ENCODE peak calls at places on chromosomes 7 and 10, in five cellular contexts. D is K562, O is SK-N-SH, S is GM12878, R is HepG2. F is an unnamed sample.

GRCh38 chr7:131087756-131088658 is 239.7 kb upstream of the MKLN1 start:
- DNase-seq in D (no peak), O (no peak), S (no peak), R (peak), F (no peak)

GRCh38 chr7:34758111-34758601 is 100.1 kb downstream of the NPSR1 start:
- DNase-seq in D (no peak), O (no peak), S (no peak), R (peak), F (no peak)

GRCh38 chr7:108455524-108455832 is 758 bp downstream of the NRCAM start:
- DNase-seq in D (no peak), O (no peak), S (no peak), R (no peak), F (no peak)

GRCh38 chr10:132155723-132156381 is 30.9 kb upstream of the DPYSL4 start:
- DNase-seq in D (no peak), O (no peak), S (no peak), R (no peak), F (no peak)

GRCh38 chr10:125407000-125407502 is 246.7 kb upstream of the CTBP2 start:
- DNase-seq in D (no peak), O (no peak), S (no peak), R (no peak), F (no peak)

GRCh38 chr7:51426163-51426562 is 109.6 kb upstream of the COBL start:
- DNase-seq in D (no peak), O (no peak), S (no peak), R (no peak), F (no peak)

GRCh38 chr7:44568771-44569560 is 4.7 kb downstream of the DDX56 start:
- DNase-seq in D (peak), O (no peak), S (no peak), R (no peak), F (no peak)

GRCh38 chr7:17242504-17242903 is 55.9 kb upstream of the AHR start:
- DNase-seq in D (no peak), O (no peak), S (no peak), R (no peak), F (no peak)

GRCh38 chr10:510415-510881 is 179.0 kb downstream of the DIP2C start:
- DNase-seq in D (no peak), O (no peak), S (no peak), R (no peak), F (no peak)

GRCh38 chr10:123241391-123242141 is 87.4 kb downstream of the BUB3 start:
- DNase-seq in D (no peak), O (no peak), S (no peak), R (peak), F (no peak)

GRCh38 chr10:11163990-11164805 is 146.5 kb downstream of the CELF2 start:
- DNase-seq in D (no peak), O (no peak), S (no peak), R (no peak), F (peak)

GRCh38 chr7:21361413-21362130 is 66.3 kb upstream of the SP4 start:
- DNase-seq in D (no peak), O (no peak), S (no peak), R (peak), F (no peak)

GRCh38 chr7:6478186-6478585 is 30.4 kb upstream of the DAGLB start:
- DNase-seq in D (no peak), O (no peak), S (no peak), R (no peak), F (no peak)

GRCh38 chr7:6479067-6479466 is 31.3 kb upstream of the DAGLB start:
- DNase-seq in D (no peak), O (no peak), S (no peak), R (no peak), F (no peak)

GRCh38 chr7:6475433-6476186 is 27.9 kb upstream of the DAGLB start:
- DNase-seq in D (no peak), O (no peak), S (no peak), R (no peak), F (no peak)

GRCh38 chr7:6480323-6480660 is 32.5 kb upstream of the DAGLB start:
- DNase-seq in D (no peak), O (no peak), S (no peak), R (no peak), F (no peak)

GRCh38 chr7:6476596-6477374 is 29.0 kb upstream of the DAGLB start:
- DNase-seq in D (no peak), O (no peak), S (no peak), R (no peak), F (no peak)
- TF ChIP-seq CHD2 in D (no peak), O (no peak), S (no peak), R (no peak), F (no peak)

GRCh38 chr10:49605939-49606509 is 4.1 kb upstream of the SLC18A3 start:
- DNase-seq in D (no peak), O (no peak), S (no peak), R (no peak), F (no peak)
- TF ChIP-seq JUND in D (no peak), O (no peak), S (no peak), R (no peak), F (no peak)

GRCh38 chr10:60955957-60956425 is 12.0 kb upstream of the RHOBTB1 start:
- DNase-seq in D (no peak), O (no peak), S (no peak), R (peak), F (no peak)
- TF ChIP-seq CHD2 in D (no peak), O (no peak), S (no peak), R (no peak), F (no peak)

GRCh38 chr7:81180573-81180972 is 261.7 kb upstream of the SEMA3C start:
- DNase-seq in D (no peak), O (no peak), S (no peak), R (no peak), F (no peak)

GRCh38 chr7:81186691-81187090 is 267.8 kb upstream of the SEMA3C start:
- DNase-seq in D (no peak), O (no peak), S (no peak), R (no peak), F (no peak)

GRCh38 chr7:81183326-81183725 is 264.5 kb upstream of the SEMA3C start:
- DNase-seq in D (no peak), O (no peak), S (no peak), R (no peak), F (no peak)

GRCh38 chr7:81185072-81185471 is 266.2 kb upstream of the SEMA3C start:
- DNase-seq in D (no peak), O (no peak), S (no peak), R (no peak), F (no peak)

GRCh38 chr7:81181066-81181465 is 262.2 kb upstream of the SEMA3C start:
- DNase-seq in D (no peak), O (no peak), S (no peak), R (no peak), F (no peak)
- TF ChIP-seq JUND in D (no peak), O (no peak), S (no peak), R (no peak), F (no peak)

DNA sequence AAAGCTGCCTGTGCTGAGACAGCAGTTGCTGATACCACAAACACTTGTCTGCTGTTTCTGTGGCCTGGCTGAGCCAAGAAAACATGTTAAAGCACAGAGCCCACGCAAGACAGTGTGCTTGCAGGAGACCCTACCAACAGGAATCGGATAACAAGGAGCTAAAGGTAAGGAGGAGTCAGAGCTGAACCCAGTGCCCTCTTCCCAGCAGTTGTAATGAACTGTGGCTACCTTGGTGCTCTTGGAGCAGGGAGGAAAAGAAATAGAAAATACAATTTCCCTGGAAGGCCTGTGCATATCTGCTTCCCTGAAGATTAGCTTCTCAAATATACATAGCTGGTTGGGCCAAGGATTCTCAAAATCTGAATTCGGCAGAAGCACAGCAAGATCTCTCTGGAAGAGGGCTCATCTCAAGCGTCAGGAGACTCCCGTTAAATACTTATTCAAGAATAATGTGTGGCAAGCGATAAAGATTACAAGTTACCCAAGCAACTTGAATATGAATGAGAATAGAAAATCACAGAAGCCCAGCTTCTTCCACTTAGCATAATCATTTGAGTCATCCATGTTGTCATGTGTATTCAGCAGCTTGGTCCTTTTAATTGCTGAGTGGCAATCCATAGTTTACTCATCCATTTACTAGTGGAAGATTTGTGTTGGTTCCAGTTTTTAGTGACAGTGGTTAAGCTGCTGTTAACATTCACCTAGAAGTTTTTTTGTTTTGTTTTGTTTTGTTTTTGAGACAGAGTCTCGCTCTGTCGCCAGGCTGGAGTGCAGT is 87.5 kb downstream of the NOD1 start:
- DNase-seq in D (no peak), O (no peak), S (no peak), R (no peak), F (no peak)
- TF ChIP-seq CHD2 in D (no peak), O (no peak), S (no peak), R (no peak), F (no peak)

DNA sequence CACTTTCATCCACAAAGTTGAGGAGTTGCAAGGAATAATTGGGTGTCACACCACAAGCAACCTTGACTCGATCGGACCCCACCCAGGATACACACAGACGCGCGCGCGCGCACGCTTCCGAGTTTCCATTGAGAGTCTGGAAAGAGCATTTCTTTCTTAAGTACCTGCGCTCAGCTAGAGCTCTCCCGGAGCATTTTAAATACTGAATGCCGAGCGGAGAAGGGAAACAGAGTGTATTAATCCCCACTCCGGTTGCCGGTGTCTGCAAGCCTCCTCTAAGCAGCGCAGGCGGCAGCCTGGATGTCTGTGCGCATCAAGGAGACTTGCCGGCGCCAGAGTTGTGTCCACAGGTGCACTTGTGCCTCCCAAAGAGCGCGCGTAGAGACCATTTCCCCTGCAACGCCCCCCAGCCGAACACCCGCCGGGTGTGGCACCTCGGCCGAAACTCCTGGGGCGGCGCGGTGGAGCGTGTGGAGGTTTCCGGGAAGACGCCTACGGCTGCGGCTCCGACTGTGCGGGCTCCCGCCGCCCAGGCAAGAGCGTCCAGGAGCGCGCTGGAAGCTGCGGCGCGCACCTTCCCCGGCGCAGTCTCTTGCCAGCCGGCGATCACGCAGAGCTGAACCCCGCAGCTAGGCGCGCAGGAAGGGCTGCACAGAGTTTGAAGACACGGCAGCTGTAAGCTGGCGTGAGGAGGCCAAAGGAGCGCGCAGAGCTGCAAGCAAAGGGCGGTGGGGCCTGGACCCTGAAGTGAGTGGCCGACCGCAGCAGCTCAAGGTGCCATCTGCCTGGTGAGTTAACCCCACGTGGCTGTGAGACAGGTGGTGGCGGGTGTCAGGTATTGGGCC is 1.1 kb upstream of the FEZF1 start:
- DNase-seq in D (no peak), O (no peak), S (no peak), R (no peak), F (peak)
- TF ChIP-seq JUND in D (no peak), O (no peak), S (no peak), R (no peak), F (no peak)

GRCh38 chr10:77541247-77541646 is 96.4 kb downstream of the KCNMA1 start:
- DNase-seq in D (no peak), O (no peak), S (no peak), R (no peak), F (no peak)
- TF ChIP-seq CHD2 in D (no peak), O (no peak), S (no peak), R (no peak), F (no peak)

DNA sequence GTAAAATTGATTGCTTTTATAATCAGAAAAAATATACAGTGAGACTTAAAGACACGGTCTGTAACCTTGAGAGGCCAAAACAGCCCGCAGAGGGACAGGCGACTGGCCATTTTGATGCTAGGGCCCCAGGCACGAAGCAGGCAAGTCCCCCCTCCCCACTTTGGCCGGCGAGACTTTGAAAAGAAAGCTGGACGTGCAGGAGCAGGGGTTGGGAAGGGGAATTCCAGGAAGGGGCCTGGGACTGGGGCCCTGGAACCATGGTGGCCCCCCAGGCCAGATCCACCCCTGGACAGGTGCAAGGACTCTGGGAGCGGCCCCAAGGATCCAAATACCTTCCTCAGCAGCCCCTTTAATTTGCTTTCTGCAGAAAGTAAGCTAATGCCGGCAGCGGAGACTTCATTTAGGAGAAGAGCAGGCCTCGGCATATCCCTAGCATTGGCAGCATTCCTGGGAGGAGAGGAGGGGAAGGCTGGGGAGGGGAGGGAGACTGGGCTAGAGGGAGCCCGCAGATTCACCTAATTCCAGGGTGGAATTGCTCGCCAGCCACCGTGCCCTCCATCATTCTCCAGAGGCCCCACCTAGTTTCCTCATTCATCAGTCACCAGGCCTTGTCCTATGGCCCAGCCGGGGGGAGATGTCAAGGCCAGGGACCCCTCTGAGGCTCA is 24.9 kb upstream of the TNRC18 start:
- DNase-seq in D (no peak), O (peak), S (no peak), R (no peak), F (no peak)
- TF ChIP-seq JUND in D (no peak), O (no peak), S (no peak), R (no peak), F (no peak)

DNA sequence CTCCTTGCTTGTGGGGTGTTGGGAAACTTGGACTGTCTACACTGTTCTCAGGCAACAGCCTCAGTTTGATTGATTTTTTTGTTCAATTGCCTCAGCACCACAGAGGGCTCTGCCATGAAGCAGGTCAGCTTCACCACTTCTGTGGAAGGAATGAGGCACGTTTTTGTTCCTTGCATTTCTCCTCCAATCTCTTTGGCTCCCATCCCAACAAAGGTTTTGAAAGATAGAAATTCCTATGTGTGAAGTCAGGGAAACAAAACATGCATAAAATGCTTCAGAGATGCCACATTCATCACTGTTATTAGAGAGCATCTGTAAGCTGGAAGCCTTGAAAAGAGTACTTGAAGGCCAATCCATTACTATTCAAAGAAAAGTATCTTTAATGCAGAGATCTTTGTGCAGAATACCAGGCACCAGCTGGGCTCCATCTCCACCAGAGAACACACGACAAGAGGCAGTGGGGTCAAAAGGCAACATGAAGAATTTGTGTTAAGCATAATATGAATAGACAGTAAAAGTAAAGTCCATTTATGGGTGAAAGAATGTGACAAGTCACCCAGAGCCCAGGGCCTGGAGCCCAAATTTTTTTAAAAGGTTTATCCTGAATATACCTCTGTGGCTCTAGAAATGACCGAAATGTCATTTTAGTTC is 249.1 kb upstream of the LYZL1 start:
- DNase-seq in D (no peak), O (no peak), S (no peak), R (no peak), F (no peak)
- TF ChIP-seq CHD2 in D (no peak), O (no peak), S (no peak), R (no peak), F (no peak)

GRCh38 chr10:114499630-114500190 is 95.4 kb upstream of the AFAP1L2 start:
- DNase-seq in D (no peak), O (no peak), S (no peak), R (no peak), F (no peak)
- TF ChIP-seq JUND in D (no peak), O (no peak), S (no peak), R (no peak), F (no peak)